ENCODE peak calls at places on chromosomes 2 and 18, in five cellular contexts. K is cardiac muscle cell, X is HFF-Myc, H is ovary, I is fibroblast of mammary gland. T is an unnamed sample.

GRCh38 chr2:71595549-71595948 is 142.2 kb downstream of the DYSF start:
- DNase-seq in H (no peak), K (no peak), X (no peak), I (no peak), T (peak)

GRCh38 chr18:31573047-31573446 is 18.6 kb upstream of the TTR start:
- DNase-seq in H (no peak), K (no peak), I (no peak), X (no peak), T (no peak)

GRCh38 chr2:88234760-88235159 is 64.6 kb downstream of the THNSL2 start:
- DNase-seq in I (no peak), K (no peak), X (no peak), H (no peak), T (no peak)

GRCh38 chr18:79258447-79258846 is 137.3 kb upstream of the NFATC1 start:
- DNase-seq in H (no peak), X (no peak), K (no peak), I (no peak), T (no peak)

GRCh38 chr18:24427484-24427883 is 1.0 kb downstream of the IMPACT start:
- DNase-seq in I (peak), K (no peak), X (no peak), H (no peak), T (no peak)

GRCh38 chr2:190863946-190864345 is 16.7 kb upstream of the GLS start:
- DNase-seq in H (no peak), X (no peak), K (peak), I (no peak), T (no peak)

GRCh38 chr2:120384486-120385354 is 38.8 kb downstream of the INHBB start:
- DNase-seq in I (no peak), X (no peak), K (peak), H (no peak), T (no peak)

GRCh38 chr18:7876354-7876753 is 309.2 kb downstream of the PTPRM start:
- DNase-seq in I (no peak), K (no peak), X (no peak), H (no peak), T (no peak)

GRCh38 chr2:69428981-69429380 is 8.3 kb downstream of the NFU1 start:
- DNase-seq in K (no peak), I (no peak), H (no peak), X (no peak), T (no peak)

GRCh38 chr2:61795408-61795807 is 58.5 kb downstream of the FAM161A start:
- DNase-seq in I (no peak), H (no peak), K (no peak), X (no peak), T (no peak)

GRCh38 chr2:36780231-36780808 is 83.8 kb downstream of the VIT start:
- DNase-seq in H (no peak), I (peak), X (peak), K (peak), T (no peak)

GRCh38 chr2:226742346-226742745 is 57.3 kb downstream of the IRS1 start:
- DNase-seq in H (peak), K (no peak), X (no peak), I (no peak), T (no peak)

GRCh38 chr2:55229221-55229620 is 2.9 kb downstream of the CLHC1 start:
- DNase-seq in I (no peak), H (no peak), K (no peak), X (no peak), T (no peak)

GRCh38 chr2:177727577-177728351 is 335.2 kb downstream of the AGPS start:
- DNase-seq in H (no peak), X (no peak), K (peak), I (no peak), T (no peak)

GRCh38 chr2:177721087-177721486 is 328.5 kb downstream of the AGPS start:
- DNase-seq in I (no peak), H (no peak), X (no peak), K (no peak), T (no peak)

GRCh38 chr2:177726853-177727465 is 334.4 kb downstream of the AGPS start:
- DNase-seq in X (no peak), H (no peak), I (no peak), K (no peak), T (no peak)

GRCh38 chr2:177721815-177722552 is 329.4 kb downstream of the AGPS start:
- DNase-seq in X (no peak), I (no peak), H (no peak), K (no peak), T (no peak)

GRCh38 chr2:177724398-177725287 is 332.1 kb downstream of the AGPS start:
- DNase-seq in I (peak), X (peak), H (peak), K (peak), T (peak)
- TF ChIP-seq CTCF in I (peak), X (peak), H (peak), K (peak), T (peak)

GRCh38 chr2:197369228-197369945 is 58.8 kb upstream of the ANKRD44 start:
- DNase-seq in X (peak), H (no peak), K (no peak), I (peak), T (no peak)
- TF ChIP-seq CTCF in X (no peak), H (no peak), K (no peak), I (no peak), T (no peak)

GRCh38 chr18:12374398-12374797 is 2.6 kb downstream of the AFG3L2 start:
- DNase-seq in X (no peak), I (no peak), K (no peak), H (no peak), T (no peak)

GRCh38 chr18:12376718-12377555 is at the start of gene AFG3L2:
- DNase-seq in H (peak), K (peak), X (peak), I (peak), T (peak)

GRCh38 chr18:12376034-12376717 is 851 bp downstream of the AFG3L2 start:
- DNase-seq in X (no peak), H (peak), K (peak), I (peak), T (no peak)

GRCh38 chr18:12373771-12374116 is 3.3 kb downstream of the AFG3L2 start:
- DNase-seq in K (no peak), H (no peak), I (no peak), X (no peak), T (no peak)

DNA sequence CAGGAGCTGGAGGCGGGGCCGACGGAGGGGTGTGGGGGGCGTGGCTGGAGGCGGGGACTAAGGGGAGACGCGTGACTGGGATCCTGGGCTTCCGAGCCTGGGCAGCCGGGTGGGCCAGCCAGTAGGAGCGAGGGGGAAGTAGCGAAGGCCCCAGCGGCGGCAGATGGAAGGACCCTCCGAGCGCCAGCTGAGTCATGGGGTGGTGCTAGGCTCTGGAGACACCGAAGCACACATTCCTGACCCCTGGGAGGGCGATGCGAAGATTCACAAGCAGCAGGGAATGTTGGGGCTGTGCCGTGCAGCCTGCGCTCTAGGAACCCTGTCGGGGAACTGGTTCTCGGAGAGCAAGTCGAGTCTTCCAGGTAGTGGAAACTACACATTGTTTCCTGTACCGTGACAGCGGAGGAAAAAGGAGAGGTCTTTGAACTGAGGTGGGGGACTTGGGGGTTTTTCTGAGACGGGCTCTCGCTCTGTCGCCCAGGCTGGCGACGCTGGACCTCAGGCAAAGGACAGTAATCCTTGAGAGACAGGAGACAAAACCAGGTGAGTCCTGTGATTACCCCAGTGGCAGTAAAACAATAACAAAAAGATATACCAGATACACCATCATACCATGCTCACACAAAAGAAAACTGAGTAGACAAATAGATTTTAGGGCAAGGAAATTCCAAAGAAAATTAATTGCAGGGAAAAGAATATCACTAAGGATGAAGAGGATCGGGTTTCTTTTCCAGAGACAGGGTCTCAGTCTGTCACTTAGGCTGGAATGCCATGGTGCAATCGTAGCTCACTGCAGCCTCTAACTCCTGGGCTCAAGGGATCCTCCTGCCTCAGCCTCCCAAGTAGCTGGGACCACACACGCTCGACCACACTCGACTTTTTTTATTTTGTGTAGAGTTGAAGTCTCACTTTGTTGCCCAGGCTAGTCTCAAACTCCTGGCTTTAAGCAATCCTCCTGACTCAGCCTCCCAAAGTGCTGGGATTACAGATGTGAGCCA is 828 bp upstream of the AFG3L2 start:
- DNase-seq in I (peak), K (no peak), H (no peak), X (no peak), T (peak)
- TF ChIP-seq CTCF in I (peak), K (peak), H (no peak), X (no peak), T (peak)

GRCh38 chr2:188984126-188984525 is 10.0 kb downstream of the COL3A1 start:
- DNase-seq in K (no peak), H (no peak), I (peak), X (no peak), T (no peak)
- TF ChIP-seq CTCF in K (peak), H (no peak), I (peak), X (no peak), T (no peak)

GRCh38 chr2:218953366-218953954 is 6.0 kb upstream of the CDK5R2 start:
- DNase-seq in X (no peak), H (no peak), I (no peak), K (no peak), T (no peak)
- TF ChIP-seq CTCF in X (peak), H (no peak), I (no peak), K (peak), T (peak)

GRCh38 chr2:174350018-174350417 is 15.3 kb downstream of the SP9 start:
- DNase-seq in H (no peak), I (no peak), K (no peak), X (no peak), T (no peak)
- TF ChIP-seq CTCF in H (no peak), I (peak), K (peak), X (peak), T (peak)

GRCh38 chr2:213149949-213150314 is 1.5 kb downstream of the IKZF2 start:
- DNase-seq in K (no peak), X (no peak), H (no peak), I (no peak), T (no peak)

GRCh38 chr2:213152888-213153287 is 1.5 kb upstream of the IKZF2 start:
- DNase-seq in H (no peak), K (no peak), I (no peak), X (no peak), T (no peak)

GRCh38 chr2:213150315-213150951 is 979 bp downstream of the IKZF2 start:
- DNase-seq in H (peak), X (no peak), I (peak), K (peak), T (peak)

GRCh38 chr2:213151437-213152064 is at the start of gene IKZF2:
- DNase-seq in I (peak), H (peak), X (peak), K (peak), T (peak)

DNA sequence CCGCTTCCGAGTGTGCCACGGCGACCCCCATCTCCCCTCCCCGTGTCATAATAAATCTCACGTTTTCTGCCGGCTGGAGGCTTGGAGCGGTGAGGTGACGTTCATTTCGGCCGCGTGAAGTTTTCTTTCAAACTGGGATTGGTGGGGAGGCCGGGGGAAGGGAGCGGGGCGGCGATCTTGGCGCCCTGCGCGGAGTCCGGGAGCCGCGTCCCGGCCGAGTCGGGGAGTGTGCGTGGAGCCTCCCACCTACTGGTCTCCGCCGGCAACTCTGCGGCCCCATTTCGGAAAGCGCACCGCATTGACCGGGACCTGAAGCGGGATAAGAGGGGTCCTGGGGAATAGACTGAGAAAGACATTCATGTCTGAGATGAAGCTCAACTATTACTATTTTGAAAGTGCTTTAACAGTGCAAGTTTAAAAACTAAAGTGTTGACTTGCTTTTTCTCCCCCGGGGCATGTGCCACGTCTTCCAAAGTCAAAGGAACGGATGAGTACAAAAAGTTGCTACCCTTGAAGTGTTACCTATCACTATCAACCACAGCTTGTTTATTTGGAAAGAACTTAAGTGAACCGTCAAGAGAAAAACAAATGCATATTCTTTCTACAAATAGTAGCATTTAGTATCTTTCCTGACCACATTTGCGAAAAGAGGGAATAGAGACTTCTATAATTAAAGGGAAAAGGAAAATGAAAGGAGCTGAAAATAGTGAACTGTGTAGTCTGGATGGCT is 818 bp upstream of the IKZF2 start:
- DNase-seq in I (peak), K (peak), X (no peak), H (peak), T (peak)
- TF ChIP-seq CTCF in I (peak), K (peak), X (no peak), H (peak), T (peak)

DNA sequence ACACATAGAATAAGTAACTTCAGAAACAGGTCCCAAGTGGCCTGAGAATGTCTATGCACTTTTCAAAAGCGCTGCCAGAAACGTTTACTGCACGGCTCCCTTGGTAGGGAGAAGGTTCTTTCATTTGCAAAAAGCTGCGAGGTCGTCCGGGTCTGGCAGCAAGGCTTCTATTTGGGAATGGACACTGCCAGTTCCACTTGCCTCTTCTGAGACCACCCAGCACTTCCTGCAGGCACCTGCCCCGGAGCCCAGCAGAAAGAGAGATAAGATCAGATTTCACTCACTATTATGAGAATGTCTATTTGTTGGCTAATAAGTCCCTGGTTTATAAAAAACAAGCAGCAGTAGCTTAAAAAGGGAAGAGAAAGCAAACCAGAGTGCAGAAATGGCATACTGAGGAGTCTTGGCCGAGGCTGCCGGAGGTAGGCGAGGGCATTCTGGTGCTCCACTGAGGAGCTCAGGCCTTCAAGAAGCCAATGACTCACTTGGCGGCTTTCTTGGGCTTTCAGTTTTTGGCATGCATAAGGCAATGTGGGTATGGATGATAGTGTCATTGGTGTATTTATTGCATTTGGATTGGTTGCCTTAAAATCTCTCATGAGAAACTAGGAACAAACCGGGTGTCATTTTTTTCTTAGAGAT is 119.4 kb upstream of the ARL5A start:
- DNase-seq in X (no peak), H (no peak), I (peak), K (no peak), T (no peak)
- TF ChIP-seq CTCF in X (no peak), H (no peak), I (no peak), K (no peak), T (peak)